ENCODE peak calls at places on chromosomes 5 and 9, in four cellular contexts. H, B, Z and L are unnamed samples.

GRCh38 chr5:150318613-150319483 is 16.1 kb upstream of the ARSI start:
- DNase-seq in H (no peak), Z (peak), B (no peak), L (no peak)

GRCh38 chr5:133801955-133802751 is 166.3 kb downstream of the C5orf15 start:
- DNase-seq in B (no peak), H (no peak), Z (no peak), L (no peak)

GRCh38 chr9:114373960-114374730 is 13.6 kb downstream of the AKNA start:
- DNase-seq in H (no peak), B (no peak), Z (no peak), L (no peak)

GRCh38 chr9:77648458-77649108 is 461 bp upstream of the GNA14 start:
- DNase-seq in B (no peak), H (no peak), Z (no peak), L (no peak)

GRCh38 chr5:112119527-112119926 is 299.6 kb downstream of the EPB41L4A start:
- DNase-seq in Z (no peak), B (no peak), H (no peak), L (no peak)

GRCh38 chr9:88651682-88652633 is 117.0 kb downstream of the NXNL2 start:
- DNase-seq in B (no peak), Z (peak), H (no peak), L (no peak)

GRCh38 chr5:101163088-101163487 is 260.0 kb upstream of the ST8SIA4 start:
- DNase-seq in Z (no peak), B (no peak), H (no peak), L (no peak)

GRCh38 chr9:3018691-3019230 is 174.9 kb upstream of the PUM3 start:
- DNase-seq in B (no peak), Z (no peak), H (no peak), L (no peak)

GRCh38 chr9:124399323-124399962 is 15.8 kb downstream of the PSMB7 start:
- DNase-seq in Z (no peak), H (no peak), B (no peak), L (no peak)

GRCh38 chr5:3303777-3304176 is 291.9 kb upstream of the IRX1 start:
- DNase-seq in Z (no peak), H (no peak), B (no peak), L (no peak)

GRCh38 chr5:151770383-151771258 is 1.1 kb upstream of the G3BP1 start:
- DNase-seq in H (no peak), Z (peak), B (peak), L (peak)

GRCh38 chr9:101574773-101575333 is 19.9 kb downstream of the PPP3R2 start:
- DNase-seq in H (no peak), Z (no peak), B (no peak), L (no peak)